ENCODE peak calls at places on chromosomes 4 and X, in nine cellular contexts. Y is suprapubic skin, I is sigmoid colon, T is breast epithelium, Z is esophagus squamous epithelium, X is H54, B is vagina, H is lower leg skin, M is IMR-90. K is an unnamed sample.

GRCh38 chrX:65723706-65724105 is 56.3 kb downstream of the MSN start:
- DNase-seq in H (no peak), I (no peak), B (no peak), Z (no peak), M (peak), Y (no peak), X (no peak), T (no peak), K (no peak)

GRCh38 chr4:113481820-113482219 is 279.7 kb downstream of the CAMK2D start:
- DNase-seq in I (no peak), Y (no peak), T (no peak), Z (no peak), M (no peak), X (no peak), H (no peak), B (no peak), K (no peak)

GRCh38 chr4:14262221-14262620 is 634.7 kb upstream of the BOD1L1 start:
- DNase-seq in T (no peak), B (no peak), I (no peak), Z (no peak), M (no peak), Y (no peak), X (no peak), H (no peak), K (no peak)

GRCh38 chr4:74038161-74039064 is at the start of gene CXCL3:
- DNase-seq in Y (peak), T (peak), X (peak), B (no peak), Z (no peak), H (peak), I (peak), M (peak), K (peak)

GRCh38 chr4:34417160-34417559 is 1827.2 kb downstream of the ARAP2 start:
- DNase-seq in X (no peak), H (no peak), B (no peak), Z (no peak), I (no peak), Y (no peak), M (no peak), T (no peak), K (no peak)

GRCh38 chr4:118751634-118752293 is 66.6 kb downstream of the METTL14 start:
- DNase-seq in I (no peak), Y (no peak), B (no peak), H (no peak), Z (no peak), M (peak), T (no peak), X (no peak), K (no peak)

GRCh38 chr4:41215155-41215554 is 813 bp upstream of the APBB2 start:
- DNase-seq in M (no peak), H (no peak), I (no peak), X (no peak), Y (no peak), Z (no peak), B (no peak), T (no peak), K (no peak)

GRCh38 chr4:76641351-76641750 is 206.3 kb downstream of the SHROOM3 start:
- DNase-seq in X (no peak), Y (no peak), T (no peak), B (no peak), I (no peak), H (no peak), Z (no peak), M (no peak), K (no peak)

DNA sequence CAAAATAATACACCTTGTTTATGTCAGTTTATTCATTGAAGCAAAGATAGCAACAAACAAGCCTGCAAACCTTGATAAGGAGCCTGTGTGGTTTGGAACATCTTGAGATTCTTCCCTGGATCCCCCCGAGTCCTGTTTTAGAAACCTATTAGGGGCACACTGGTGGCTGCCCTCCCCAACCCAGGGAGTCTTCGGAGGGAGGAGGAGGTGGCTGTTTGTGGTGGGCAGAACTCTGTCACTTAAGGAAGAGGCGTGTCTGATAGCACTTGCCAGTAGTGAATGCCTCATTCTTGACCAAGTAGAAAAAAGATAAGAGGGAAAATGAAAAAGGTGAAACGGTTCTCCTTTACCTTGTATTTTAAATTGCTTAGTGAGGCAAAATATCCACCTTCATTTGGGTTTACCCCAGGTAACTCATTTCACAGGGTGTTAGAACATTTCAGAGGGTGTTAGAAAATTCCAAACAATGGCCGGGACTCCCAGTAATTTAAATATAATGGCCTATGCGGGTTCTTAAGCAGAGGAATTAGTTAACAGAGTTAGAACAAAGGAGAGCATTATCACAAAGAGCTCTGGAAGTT is 10.4 kb downstream of the KIT start:
- DNase-seq in H (no peak), Z (no peak), M (no peak), I (no peak), X (no peak), B (no peak), Y (no peak), T (no peak), K (no peak)
- TF ChIP-seq POLR2A in H (no peak), Z (no peak), M (no peak), I (no peak), X (no peak), B (no peak), Y (no peak), T (no peak), K (no peak)

GRCh38 chr4:139015269-139015947 is at the start of gene NOCT:
- DNase-seq in Y (peak), B (peak), H (peak), Z (peak), I (peak), M (peak), X (peak), T (peak), K (peak)
- TF ChIP-seq POLR2A in Y (no peak), B (no peak), H (no peak), Z (no peak), I (peak), M (peak), X (peak), T (peak), K (peak)

GRCh38 chr4:101347267-101347556 is at the start of gene PPP3CA:
- DNase-seq in I (no peak), X (no peak), M (no peak), Y (no peak), H (no peak), T (no peak), B (no peak), Z (no peak), K (no peak)

GRCh38 chr4:101346312-101346561 is 1.1 kb downstream of the PPP3CA start:
- DNase-seq in X (no peak), B (no peak), T (no peak), I (no peak), M (no peak), H (peak), Z (no peak), Y (no peak), K (no peak)

GRCh38 chr4:101347557-101348366 is 436 bp upstream of the PPP3CA start:
- DNase-seq in M (peak), B (peak), Z (peak), I (peak), T (peak), H (peak), Y (peak), X (peak), K (peak)

GRCh38 chr4:101345596-101346311 is 1.6 kb downstream of the PPP3CA start:
- DNase-seq in X (peak), M (peak), H (peak), Y (peak), Z (no peak), T (peak), B (no peak), I (peak), K (peak)

DNA sequence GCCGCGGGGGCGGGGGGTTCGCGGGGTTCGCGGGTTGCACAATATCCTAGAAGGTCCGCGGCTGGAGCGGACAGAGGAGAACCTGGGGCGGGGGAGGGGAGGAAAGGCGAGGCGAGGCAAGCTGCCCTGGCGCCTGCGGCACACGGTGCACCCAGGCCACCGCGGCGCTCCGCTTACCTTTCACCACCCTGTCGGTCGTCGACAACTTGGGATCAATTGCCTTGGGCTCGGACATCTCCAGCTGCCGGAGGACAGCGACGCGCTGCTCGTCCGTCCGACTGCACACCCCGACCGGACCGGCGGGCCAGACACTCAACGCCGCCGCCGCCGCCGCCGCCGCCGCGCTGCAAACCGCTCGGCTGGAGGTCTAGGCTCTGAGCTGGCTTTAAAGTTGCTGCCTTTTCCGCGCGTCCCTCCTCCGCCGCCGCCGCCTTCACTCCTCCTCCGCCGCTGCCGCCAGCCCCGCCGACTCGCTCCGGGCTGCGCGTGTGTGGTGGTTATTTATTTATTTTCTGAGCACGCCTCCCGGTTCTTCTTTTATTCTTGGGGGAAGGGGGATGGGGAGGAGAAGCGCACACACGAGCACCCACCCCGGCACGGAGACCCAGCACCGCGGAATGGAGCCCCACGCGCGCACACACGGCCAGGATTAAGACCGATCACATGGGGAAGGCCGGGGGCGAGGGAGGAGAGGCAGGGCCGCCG is 612 bp downstream of the PPP3CA start:
- DNase-seq in B (no peak), I (peak), Z (peak), H (peak), X (peak), Y (peak), M (peak), T (peak), K (peak)
- TF ChIP-seq POLR2A in B (no peak), I (no peak), Z (no peak), H (no peak), X (peak), Y (no peak), M (no peak), T (no peak), K (no peak)

DNA sequence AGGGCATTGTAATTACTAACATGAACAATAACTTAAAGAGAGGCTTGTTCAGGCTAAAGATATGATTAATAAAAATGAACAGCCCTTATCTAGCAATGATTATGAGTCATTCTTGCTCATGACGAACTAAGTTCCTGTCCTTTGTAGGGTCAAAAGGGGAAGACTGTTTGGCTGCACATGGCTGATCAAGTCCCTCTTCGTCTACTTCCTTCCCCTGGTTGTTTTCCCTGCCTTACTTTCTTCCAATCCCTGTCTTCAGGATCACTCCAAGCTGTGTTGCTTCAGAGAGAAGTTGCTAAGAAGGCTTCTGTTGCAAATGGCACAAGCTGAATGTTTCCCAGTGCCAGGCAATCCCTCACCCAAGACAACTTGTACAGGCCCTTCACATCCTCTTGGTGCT is 115.0 kb upstream of the HS3ST1 start:
- DNase-seq in B (no peak), X (no peak), Y (no peak), M (peak), Z (no peak), I (no peak), H (peak), T (no peak), K (no peak)
- TF ChIP-seq POLR2A in B (no peak), X (no peak), Y (no peak), M (no peak), Z (no peak), I (no peak), H (no peak), T (no peak), K (no peak)

GRCh38 chr4:123396294-123397275 is at the start of gene SPRY1:
- DNase-seq in T (peak), X (no peak), Y (peak), M (peak), I (peak), B (peak), Z (peak), H (peak), K (peak)
- TF ChIP-seq POLR2A in T (peak), X (no peak), Y (no peak), M (no peak), I (peak), B (no peak), Z (no peak), H (no peak), K (peak)

GRCh38 chr4:40205259-40206198 is 8.7 kb downstream of the RHOH start:
- DNase-seq in X (no peak), T (no peak), M (no peak), Z (no peak), Y (no peak), I (no peak), B (no peak), H (no peak), K (no peak)
- TF ChIP-seq POLR2A in X (no peak), T (no peak), M (no peak), Z (no peak), Y (no peak), I (no peak), B (no peak), H (no peak), K (no peak)

DNA sequence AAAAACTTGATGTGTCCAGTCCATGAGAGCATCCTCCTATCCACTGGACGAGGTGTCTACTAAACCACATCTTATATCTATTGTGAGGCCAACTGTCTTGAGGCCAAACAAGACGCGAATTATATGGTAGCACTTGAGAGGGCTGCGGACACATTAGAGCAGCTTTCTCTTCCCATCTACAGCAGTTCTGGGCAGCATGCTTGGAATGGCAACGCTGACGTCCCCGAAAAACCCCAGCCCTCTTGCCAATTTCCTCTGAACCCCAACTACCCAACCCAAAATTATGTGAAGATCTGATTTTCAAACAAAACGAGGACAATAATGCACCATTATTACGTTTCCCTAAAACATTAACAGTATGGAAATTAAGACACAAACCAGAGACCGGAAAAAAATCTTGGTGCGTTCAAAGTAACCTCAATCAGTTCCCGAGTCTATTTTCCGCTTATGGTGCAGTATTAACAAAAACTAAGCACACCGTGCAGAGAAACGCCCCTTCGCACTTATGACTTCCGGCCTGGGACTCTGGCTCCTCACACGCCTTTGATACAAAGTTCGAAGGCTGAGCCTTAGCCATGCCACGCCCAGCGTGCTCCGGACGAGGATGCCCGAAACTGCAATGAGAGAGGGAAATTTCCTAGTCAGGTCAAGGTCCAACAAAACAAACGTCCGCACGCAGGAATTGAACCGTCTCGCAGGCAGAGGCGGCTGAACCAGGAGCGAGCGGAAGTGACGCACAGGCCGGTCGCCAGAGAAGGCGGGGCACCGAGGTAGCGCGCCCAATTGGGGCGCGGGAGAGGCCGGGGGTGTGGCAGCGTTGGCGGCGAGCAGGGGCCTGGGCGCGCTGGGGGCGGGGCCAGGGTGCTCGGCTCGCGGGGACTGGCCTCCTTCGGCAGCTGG is 458 bp upstream of the AP1AR start:
- DNase-seq in X (peak), I (peak), Z (peak), Y (peak), T (peak), M (peak), H (peak), B (peak), K (peak)
- TF ChIP-seq POLR2A in X (no peak), I (no peak), Z (no peak), Y (no peak), T (no peak), M (no peak), H (no peak), B (no peak), K (no peak)

GRCh38 chrX:16770970-16771482 is 15.2 kb upstream of the TXLNG start:
- DNase-seq in H (no peak), T (no peak), Z (no peak), M (no peak), B (no peak), Y (no peak), X (no peak), I (no peak), K (no peak)

GRCh38 chrX:16772460-16772859 is 13.8 kb upstream of the TXLNG start:
- DNase-seq in Y (no peak), B (no peak), Z (no peak), X (no peak), H (no peak), T (no peak), M (no peak), I (no peak), K (no peak)

GRCh38 chrX:16774746-16775145 is 11.5 kb upstream of the TXLNG start:
- DNase-seq in B (no peak), Z (no peak), H (no peak), T (no peak), X (no peak), Y (no peak), I (no peak), M (no peak), K (no peak)

GRCh38 chrX:16771483-16772398 is 14.5 kb upstream of the TXLNG start:
- DNase-seq in I (no peak), X (no peak), Z (no peak), B (no peak), T (no peak), M (peak), Y (no peak), H (no peak), K (no peak)
- TF ChIP-seq POLR2A in I (no peak), X (peak), Z (no peak), B (no peak), T (no peak), M (peak), Y (no peak), H (no peak), K (no peak)

DNA sequence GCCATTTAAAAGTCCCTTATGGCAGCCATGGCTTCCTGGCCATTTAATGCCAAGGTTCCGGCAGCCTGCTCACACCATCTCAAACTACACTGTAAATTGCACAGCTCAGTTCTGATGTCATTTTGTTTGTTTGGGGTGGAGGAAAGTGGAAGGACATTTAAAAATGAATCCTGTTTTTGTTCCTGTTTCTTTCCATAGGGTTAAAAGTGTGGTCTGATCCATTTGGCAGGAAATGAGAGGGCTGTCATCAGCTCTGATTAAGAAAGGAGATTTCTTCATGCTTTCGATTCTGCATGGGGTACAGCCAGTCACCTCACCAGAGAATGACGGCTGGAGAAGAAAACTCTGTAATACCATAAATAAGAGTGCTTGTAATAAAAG is 14.9 kb downstream of the SMIM20 start:
- DNase-seq in B (no peak), X (no peak), M (peak), H (no peak), I (no peak), Y (no peak), T (no peak), Z (no peak), K (peak)
- TF ChIP-seq POLR2A in B (no peak), X (no peak), M (no peak), H (no peak), I (no peak), Y (no peak), T (no peak), Z (no peak), K (no peak)

K was measured in body of pancreas.